ENCODE peak calls at places on chromosomes 5 and 9, in six cellular contexts. K is T-helper 1 cell; S is kidney glomerular epithelial cell; W is Jurkat, Clone E6-1; D is T-helper 2 cell; V is stimulated activated CD4-positive, alpha-beta T cell treated with anti-CD3 and anti-CD28 coated beads, TNF-alpha, amount 100 ng/mL, for 24 hours. Y is an unnamed sample.
A peak's percentile ranks its signal among the peaks of the same experiment; 100 is the strongest.

GRCh38 chr9:14111670-14112069 is 202.3 kb downstream of the NFIB start:
- DNase-seq in K (no peak), S (no peak), W (no peak), D (no peak), V (no peak), Y (no peak)

GRCh38 chr5:59760798-59761348 is 132.7 kb downstream of the PDE4D start:
- DNase-seq in K (no peak), S (peak; percentile 28), W (no peak), D (no peak), V (no peak), Y (peak; percentile 54)

GRCh38 chr5:151631941-151632340 is 40.8 kb upstream of the FAT2 start:
- DNase-seq in K (no peak), S (no peak), W (no peak), D (no peak), V (no peak), Y (no peak)

GRCh38 chr5:75460947-75461346 is 50.5 kb downstream of the CERT1 start:
- DNase-seq in K (no peak), S (no peak), W (no peak), D (no peak), V (no peak), Y (no peak)

GRCh38 chr9:100186356-100186755 is 87.3 kb downstream of the INVS start:
- DNase-seq in K (no peak), S (no peak), W (no peak), D (no peak), V (no peak), Y (no peak)

GRCh38 chr5:147391781-147392180 is 118.1 kb downstream of the DPYSL3 start:
- DNase-seq in K (no peak), S (peak; percentile 84), W (peak; percentile 9), D (no peak), V (no peak), Y (peak; percentile 80)

GRCh38 chr5:14728109-14728938 is 63.8 kb downstream of the OTULIN start:
- DNase-seq in K (no peak), S (no peak), W (no peak), D (no peak), V (no peak), Y (no peak)

GRCh38 chr5:378301-378891 is 56.9 kb downstream of the AHRR start:
- DNase-seq in K (no peak), S (no peak), W (no peak), D (no peak), V (no peak), Y (peak; percentile 62)

GRCh38 chr5:169545762-169546161 is 37.8 kb upstream of the SPDL1 start:
- DNase-seq in K (no peak), S (peak; percentile 72), W (no peak), D (no peak), V (no peak), Y (no peak)

GRCh38 chr9:124593080-124594058 is 86.2 kb upstream of the NR5A1 start:
- DNase-seq in K (no peak), S (no peak), W (peak; percentile 18), D (no peak), V (no peak), Y (peak; percentile 39)

GRCh38 chr9:20209421-20210340 is 412.6 kb downstream of the MLLT3 start:
- DNase-seq in K (no peak), S (no peak), W (peak; percentile 83), D (no peak), V (peak; percentile 13), Y (peak; percentile 38)

GRCh38 chr5:118603278-118603677 is 385.1 kb downstream of the DTWD2 start:
- DNase-seq in K (no peak), S (no peak), W (no peak), D (no peak), V (no peak), Y (no peak)

GRCh38 chr9:134043531-134043988 is 18.3 kb downstream of the BRD3OS start:
- DNase-seq in K (no peak), S (no peak), W (no peak), D (no peak), V (no peak), Y (no peak)

GRCh38 chr5:180313677-180314076 is 21.8 kb upstream of the MAPK9 start:
- DNase-seq in K (no peak), S (peak; percentile 74), W (peak; percentile 53), D (peak; percentile 12), V (peak; percentile 50), Y (peak; percentile 89)

GRCh38 chr5:69415584-69415958 is 655 bp downstream of the MARVELD2 start:
- DNase-seq in K (no peak), S (no peak), W (no peak), D (no peak), V (no peak), Y (peak; percentile 7)

GRCh38 chr9:134493471-134494272 is 147.9 kb upstream of the COL5A1 start:
- DNase-seq in K (no peak), S (no peak), W (peak; percentile 74), D (no peak), V (no peak), Y (no peak)

GRCh38 chr9:34547960-34548603 is 25.3 kb upstream of the ENHO start:
- DNase-seq in K (no peak), S (peak; percentile 49), W (no peak), D (no peak), V (no peak), Y (peak; percentile 81)

GRCh38 chr5:125117556-125117955 is 371.1 kb upstream of the ZNF608 start:
- DNase-seq in K (no peak), S (no peak), W (no peak), D (no peak), V (no peak), Y (peak; percentile 18)

GRCh38 chr9:91818226-91818587 is 131.8 kb downstream of the ROR2 start:
- DNase-seq in K (no peak), S (no peak), W (no peak), D (no peak), V (no peak), Y (no peak)

GRCh38 chr5:137737349-137738256 is 1.7 kb upstream of the KLHL3 start:
- DNase-seq in K (no peak), S (no peak), W (peak; percentile 87), D (no peak), V (no peak), Y (peak; percentile 20)

GRCh38 chr9:76294301-76294700 is 99.9 kb downstream of the RFK start:
- DNase-seq in K (no peak), S (no peak), W (no peak), D (no peak), V (no peak), Y (no peak)

GRCh38 chr9:99118782-99119466 is 14.0 kb downstream of the TGFBR1 start:
- DNase-seq in K (peak; percentile 18), S (no peak), W (peak; percentile 85), D (no peak), V (no peak), Y (no peak)

GRCh38 chr9:3856592-3856991 is 330.8 kb upstream of the RFX3 start:
- DNase-seq in K (no peak), S (no peak), W (no peak), D (no peak), V (no peak), Y (peak; percentile 60)

GRCh38 chr5:172841258-172841657 is 7.2 kb downstream of the ERGIC1 start:
- DNase-seq in K (no peak), S (no peak), W (no peak), D (no peak), V (no peak), Y (no peak)

GRCh38 chr9:134530724-134531123 is 110.9 kb upstream of the COL5A1 start:
- DNase-seq in K (no peak), S (no peak), W (no peak), D (no peak), V (no peak), Y (no peak)

GRCh38 chr9:27888661-27889295 is 315.5 kb upstream of the C9orf72 start:
- DNase-seq in K (no peak), S (peak; percentile 11), W (peak; percentile 54), D (peak; percentile 10), V (no peak), Y (no peak)

GRCh38 chr5:1801954-1802295 is 718 bp downstream of the NDUFS6 start:
- DNase-seq in K (no peak), S (peak; percentile 38), W (no peak), D (no peak), V (no peak), Y (peak; percentile 32)

GRCh38 chr5:112109331-112109993 is 309.6 kb downstream of the EPB41L4A start:
- DNase-seq in K (no peak), S (peak; percentile 9), W (no peak), D (no peak), V (no peak), Y (peak; percentile 53)

GRCh38 chr9:109354190-109354589 is 33.3 kb upstream of the EPB41L4B start:
- DNase-seq in K (no peak), S (no peak), W (no peak), D (no peak), V (no peak), Y (no peak)

GRCh38 chr9:10094563-10094962 is 518.2 kb downstream of the PTPRD start:
- DNase-seq in K (no peak), S (no peak), W (no peak), D (no peak), V (no peak), Y (no peak)

GRCh38 chr5:40413747-40414146 is 266.0 kb upstream of the PTGER4 start:
- DNase-seq in K (no peak), S (no peak), W (no peak), D (no peak), V (no peak), Y (no peak)

GRCh38 chr5:90640484-90641059 is 82.0 kb downstream of the ADGRV1 start:
- DNase-seq in K (no peak), S (no peak), W (no peak), D (no peak), V (no peak), Y (peak; percentile 78)